ENCODE peak calls at places on chromosome 1, in ten cellular contexts. X is CD8-positive, alpha-beta memory T cell; Q is body of pancreas; R is NT2/D1; J is lung; A is pancreas; H is CD8-positive, alpha-beta T cell; V is H9; M is OCI-LY7; L is A549. U is an unnamed sample.

GRCh38 chr1:200979574-200980451 is 43.7 kb downstream of the KIF21B start:
- DNase-seq in R (peak; percentile 89), M (peak; percentile 59), Q (no peak), V (peak; percentile 80), X (peak; percentile 36), J (no peak), L (peak; percentile 57), A (no peak), H (peak; percentile 47), U (no peak)

GRCh38 chr1:168121314-168122029 is 15.3 kb downstream of the GPR161 start:
- DNase-seq in H (no peak), L (no peak), V (no peak), Q (peak; percentile 73), X (no peak), J (no peak), R (no peak), M (no peak), A (no peak), U (no peak)

GRCh38 chr1:187920976-187921375 is 1092.2 kb downstream of the PLA2G4A start:
- DNase-seq in A (no peak), R (no peak), Q (no peak), J (no peak), L (no peak), M (no peak), H (no peak), V (no peak), X (no peak), U (no peak)

GRCh38 chr1:213055087-213055591 is 4.1 kb downstream of the RPS6KC1 start:
- DNase-seq in A (no peak), R (no peak), V (no peak), H (no peak), M (no peak), L (no peak), Q (no peak), J (no peak), X (no peak), U (no peak)

GRCh38 chr1:95509989-95510388 is 276.0 kb downstream of the RWDD3 start:
- DNase-seq in J (no peak), Q (no peak), A (no peak), M (no peak), V (no peak), R (no peak), L (no peak), H (no peak), X (no peak), U (no peak)

GRCh38 chr1:226884116-226884515 is 13.7 kb downstream of the PSEN2 start:
- DNase-seq in A (no peak), H (no peak), V (no peak), X (no peak), Q (no peak), M (peak; percentile 26), J (no peak), L (no peak), R (no peak), U (no peak)

GRCh38 chr1:25806418-25806817 is 6.4 kb downstream of the SELENON start:
- DNase-seq in A (peak; percentile 87), X (no peak), J (no peak), Q (peak; percentile 89), H (no peak), M (no peak), L (no peak), R (no peak), V (no peak), U (no peak)

GRCh38 chr1:44422161-44422560 is 17.1 kb downstream of the RNF220 start:
- DNase-seq in L (no peak), M (no peak), R (no peak), V (no peak), H (no peak), Q (no peak), J (no peak), X (no peak), A (no peak), U (no peak)

GRCh38 chr1:226596531-226597165 is 48.1 kb downstream of the STUM start:
- DNase-seq in L (no peak), V (no peak), A (no peak), R (no peak), Q (no peak), X (no peak), H (no peak), M (no peak), J (no peak), U (no peak)

GRCh38 chr1:18666317-18666920 is 35.8 kb downstream of the PAX7 start:
- DNase-seq in H (no peak), J (peak; percentile 65), A (no peak), X (no peak), V (no peak), R (no peak), M (no peak), L (no peak), Q (no peak), U (no peak)

GRCh38 chr1:18670267-18670910 is 39.7 kb downstream of the PAX7 start:
- DNase-seq in L (no peak), M (no peak), X (no peak), A (no peak), Q (no peak), V (no peak), J (peak; percentile 38), H (no peak), R (no peak), U (no peak)

GRCh38 chr1:18668051-18668450 is 37.4 kb downstream of the PAX7 start:
- DNase-seq in J (no peak), V (no peak), L (peak; percentile 58), A (no peak), H (no peak), R (no peak), Q (no peak), M (no peak), X (no peak), U (no peak)

GRCh38 chr1:18668750-18669404 is 38.2 kb downstream of the PAX7 start:
- DNase-seq in M (no peak), A (no peak), L (peak; percentile 93), V (no peak), X (no peak), J (peak; percentile 57), R (no peak), H (no peak), Q (no peak), U (no peak)

GRCh38 chr1:18667333-18667732 is 36.7 kb downstream of the PAX7 start:
- DNase-seq in R (no peak), X (no peak), A (no peak), L (no peak), M (no peak), J (no peak), V (no peak), H (no peak), Q (no peak), U (no peak)
- H3K4me1 ChIP-seq in R (peaks cover 5% of the 10 kb centered on the region), X (peaks cover 16% of the 10 kb centered on the region), A (no peaks in the 10 kb centered on the region), L (peaks cover 54% of the 10 kb centered on the region), M (peaks cover 10% of the 10 kb centered on the region), J (no peaks in the 10 kb centered on the region), V (no peaks in the 10 kb centered on the region), H (peaks cover 12% of the 10 kb centered on the region), Q (peaks cover 10% of the 10 kb centered on the region), U (no peaks in the 10 kb centered on the region)

DNA sequence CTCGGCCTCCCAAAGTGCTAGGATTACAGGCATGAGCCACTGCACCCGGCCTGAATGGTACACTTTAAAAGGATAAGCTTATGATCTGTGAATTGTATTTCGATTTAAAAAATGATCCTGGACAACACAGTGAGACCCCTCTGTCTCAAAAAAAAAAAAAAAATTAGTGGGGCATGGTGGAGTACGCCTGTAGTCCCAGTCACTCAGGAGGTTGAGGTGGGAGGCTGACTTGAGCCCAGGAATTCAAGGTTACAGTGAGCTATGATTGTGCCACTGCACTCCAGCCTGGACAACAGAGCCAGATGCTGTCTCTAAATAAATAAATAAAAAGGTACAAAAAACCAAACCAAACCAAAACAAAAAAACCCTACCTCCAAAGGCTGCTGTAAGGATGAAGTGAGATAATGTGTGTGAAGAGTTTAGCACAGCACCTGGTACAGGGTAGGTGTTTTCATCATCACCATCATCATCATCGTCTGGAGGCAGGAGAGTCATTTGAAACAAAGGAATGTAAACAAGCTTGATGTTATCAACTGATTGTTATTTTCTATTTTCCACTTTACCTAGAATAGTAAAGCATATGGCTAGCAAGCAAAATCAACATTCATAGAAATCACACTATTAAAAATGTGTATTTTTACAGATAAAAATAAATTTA is 22.5 kb upstream of the HTR1D start:
- DNase-seq in J (no peak), H (no peak), R (no peak), A (no peak), X (no peak), V (no peak), L (no peak), Q (no peak), M (no peak), U (no peak)
- H3K4me1 ChIP-seq in J (no peaks in the 10 kb centered on the region), H (no peaks in the 10 kb centered on the region), R (no peaks in the 10 kb centered on the region), A (no peaks in the 10 kb centered on the region), X (no peaks in the 10 kb centered on the region), V (peaks cover 2% of the 10 kb centered on the region), L (peaks cover 2% of the 10 kb centered on the region), Q (no peaks in the 10 kb centered on the region), M (no peaks in the 10 kb centered on the region), U (no peaks in the 10 kb centered on the region)

DNA sequence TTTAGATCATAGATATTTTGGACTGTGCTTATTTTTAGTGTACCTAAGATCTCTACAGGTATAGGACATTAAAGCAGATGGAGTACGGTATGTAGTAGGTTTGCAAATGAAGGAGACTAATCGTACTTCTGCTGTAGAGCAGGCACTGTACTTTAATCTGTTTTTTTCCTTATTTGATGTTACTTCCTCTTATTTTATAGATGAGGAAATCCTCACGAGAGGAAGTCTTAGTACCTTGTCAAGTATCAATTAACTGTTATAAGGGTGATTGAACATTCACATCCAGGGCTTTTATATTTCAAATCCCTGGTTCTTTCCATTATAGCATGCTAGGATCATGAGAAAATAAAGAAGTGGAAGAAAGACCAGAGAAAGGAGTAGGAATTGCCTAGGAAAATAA is 41.1 kb downstream of the CACHD1 start:
- DNase-seq in R (no peak), M (no peak), A (no peak), L (no peak), Q (no peak), X (no peak), H (no peak), V (no peak), J (no peak), U (no peak)
- H3K4me1 ChIP-seq in R (peaks cover 11% of the 10 kb centered on the region), M (no peaks in the 10 kb centered on the region), A (peaks cover 25% of the 10 kb centered on the region), L (peaks cover 7% of the 10 kb centered on the region), Q (peaks cover 42% of the 10 kb centered on the region), X (no peaks in the 10 kb centered on the region), H (peaks cover 5% of the 10 kb centered on the region), V (peaks cover 15% of the 10 kb centered on the region), J (peaks cover 13% of the 10 kb centered on the region), U (peaks cover 62% of the 10 kb centered on the region)

GRCh38 chr1:207962716-207963428 is 51.9 kb upstream of the CD34 start:
- DNase-seq in M (no peak), R (no peak), X (no peak), Q (peak; percentile 60), V (no peak), L (no peak), H (peak; percentile 13), J (peak; percentile 34), A (peak; percentile 79), U (no peak)

GRCh38 chr1:207963429-207964194 is 52.7 kb upstream of the CD34 start:
- DNase-seq in J (peak; percentile 88), R (peak; percentile 83), Q (peak; percentile 97), V (peak; percentile 85), A (peak; percentile 98), L (peak; percentile 79), X (peak; percentile 80), H (peak; percentile 82), M (peak; percentile 83), U (peak; percentile 61)

GRCh38 chr1:207965602-207966387 is 54.9 kb upstream of the CD34 start:
- DNase-seq in M (no peak), A (no peak), Q (no peak), R (no peak), X (no peak), V (no peak), H (no peak), J (no peak), L (no peak), U (peak; percentile 20)

GRCh38 chr1:207966521-207966920 is 55.6 kb upstream of the CD34 start:
- DNase-seq in V (no peak), L (no peak), Q (no peak), H (no peak), J (no peak), M (no peak), X (no peak), A (no peak), R (no peak), U (no peak)

GRCh38 chr1:207964195-207964966 is 53.5 kb upstream of the CD34 start:
- DNase-seq in V (no peak), A (no peak), H (no peak), J (no peak), M (no peak), X (no peak), L (no peak), Q (no peak), R (no peak), U (no peak)
- H3K4me1 ChIP-seq in V (no peaks in the 10 kb centered on the region), A (peaks cover 14% of the 10 kb centered on the region), H (peaks cover 4% of the 10 kb centered on the region), J (peaks cover 4% of the 10 kb centered on the region), M (peaks cover 9% of the 10 kb centered on the region), X (peaks cover 5% of the 10 kb centered on the region), L (peaks cover 8% of the 10 kb centered on the region), Q (peaks cover 33% of the 10 kb centered on the region), R (peaks cover 9% of the 10 kb centered on the region), U (peaks cover 7% of the 10 kb centered on the region)

U was measured in HAP-1.